ENCODE peak calls at places on chromosomes 7 and 10, in four cellular contexts. One of them, this sample, is unnamed.
A peak's percentile ranks its signal among the peaks of the same experiment; 100 is the strongest.

GRCh38 chr10:71429929-71430328 is 33.2 kb downstream of the CDH23 start:
- DNase-seq in astrocyte of the spinal cord: no peak
- DNase-seq in body of pancreas: no peak
- DNase-seq in upper lobe of right lung: no peak
- DNase-seq in this sample: no peak

GRCh38 chr7:93799750-93800357 is 90.7 kb downstream of the TFPI2 start:
- DNase-seq in astrocyte of the spinal cord: peak; percentile 31
- DNase-seq in body of pancreas: no peak
- DNase-seq in upper lobe of right lung: no peak
- DNase-seq in this sample: no peak

GRCh38 chr10:72108811-72109618 is 20.7 kb upstream of the SPOCK2 start:
- DNase-seq in astrocyte of the spinal cord: no peak
- DNase-seq in body of pancreas: no peak
- DNase-seq in upper lobe of right lung: no peak
- DNase-seq in this sample: no peak

GRCh38 chr7:47034180-47034579 is 547.7 kb downstream of the TNS3 start:
- DNase-seq in astrocyte of the spinal cord: no peak
- DNase-seq in body of pancreas: no peak
- DNase-seq in upper lobe of right lung: no peak
- DNase-seq in this sample: peak; percentile 2

GRCh38 chr10:96124230-96125141 is 5.6 kb upstream of the ZNF518A start:
- DNase-seq in astrocyte of the spinal cord: peak; percentile 31
- DNase-seq in body of pancreas: peak; percentile 74
- DNase-seq in upper lobe of right lung: peak; percentile 76
- DNase-seq in this sample: no peak

GRCh38 chr10:89699581-89700064 is 1.8 kb upstream of the KIF20B start:
- DNase-seq in astrocyte of the spinal cord: no peak
- DNase-seq in body of pancreas: no peak
- DNase-seq in upper lobe of right lung: no peak
- DNase-seq in this sample: no peak

GRCh38 chr10:50326757-50327701 is 75.7 kb upstream of the ASAH2 start:
- DNase-seq in astrocyte of the spinal cord: peak; percentile 81
- DNase-seq in body of pancreas: no peak
- DNase-seq in upper lobe of right lung: no peak
- DNase-seq in this sample: peak; percentile 65

GRCh38 chr10:86461963-86462804 is 59.4 kb downstream of the WAPL start:
- DNase-seq in astrocyte of the spinal cord: no peak
- DNase-seq in body of pancreas: no peak
- DNase-seq in upper lobe of right lung: no peak
- DNase-seq in this sample: no peak

GRCh38 chr10:110764378-110764777 is 107.3 kb upstream of the PDCD4 start:
- DNase-seq in astrocyte of the spinal cord: no peak
- DNase-seq in body of pancreas: no peak
- DNase-seq in upper lobe of right lung: no peak
- DNase-seq in this sample: no peak

GRCh38 chr7:27128034-27128433 is 2.5 kb downstream of the HOXA4 start:
- DNase-seq in astrocyte of the spinal cord: peak; percentile 76
- DNase-seq in body of pancreas: no peak
- DNase-seq in upper lobe of right lung: no peak
- DNase-seq in this sample: no peak

GRCh38 chr7:36639826-36640225 is 84.5 kb downstream of the AOAH start:
- DNase-seq in astrocyte of the spinal cord: no peak
- DNase-seq in body of pancreas: no peak
- DNase-seq in upper lobe of right lung: no peak
- DNase-seq in this sample: no peak

GRCh38 chr7:151139071-151139521 is 28.4 kb downstream of the GBX1 start:
- DNase-seq in astrocyte of the spinal cord: no peak
- DNase-seq in body of pancreas: no peak
- DNase-seq in upper lobe of right lung: peak; percentile 57
- DNase-seq in this sample: no peak

GRCh38 chr7:27196287-27196739 is 3.6 kb downstream of the HOXA13 start:
- DNase-seq in astrocyte of the spinal cord: peak; percentile 74
- DNase-seq in body of pancreas: peak; percentile 86
- DNase-seq in upper lobe of right lung: peak; percentile 87
- DNase-seq in this sample: peak; percentile 76

GRCh38 chr7:194996-195829 is 2.8 kb downstream of the FAM20C start:
- DNase-seq in astrocyte of the spinal cord: no peak
- DNase-seq in body of pancreas: no peak
- DNase-seq in upper lobe of right lung: no peak
- DNase-seq in this sample: no peak

GRCh38 chr7:93392984-93393383 is 160.8 kb downstream of the VPS50 start:
- DNase-seq in astrocyte of the spinal cord: no peak
- DNase-seq in body of pancreas: no peak
- DNase-seq in upper lobe of right lung: no peak
- DNase-seq in this sample: no peak

GRCh38 chr7:109963741-109964140 is 1127.2 kb upstream of the LRRN3 start:
- DNase-seq in astrocyte of the spinal cord: no peak
- DNase-seq in body of pancreas: no peak
- DNase-seq in upper lobe of right lung: no peak
- DNase-seq in this sample: no peak

GRCh38 chr7:84088669-84089278 is 105.8 kb downstream of the SEMA3A start:
- DNase-seq in astrocyte of the spinal cord: peak; percentile 58
- DNase-seq in body of pancreas: no peak
- DNase-seq in upper lobe of right lung: no peak
- DNase-seq in this sample: no peak

GRCh38 chr7:80941206-80941758 is 22.4 kb upstream of the SEMA3C start:
- DNase-seq in astrocyte of the spinal cord: peak; percentile 50
- DNase-seq in body of pancreas: no peak
- DNase-seq in upper lobe of right lung: no peak
- DNase-seq in this sample: peak; percentile 78

GRCh38 chr10:119497243-119497642 is 45.3 kb downstream of the RGS10 start:
- DNase-seq in astrocyte of the spinal cord: no peak
- DNase-seq in body of pancreas: no peak
- DNase-seq in upper lobe of right lung: no peak
- DNase-seq in this sample: no peak

GRCh38 chr10:128062837-128063563 is 63.2 kb downstream of the MKI67 start:
- DNase-seq in astrocyte of the spinal cord: no peak
- DNase-seq in body of pancreas: no peak
- DNase-seq in upper lobe of right lung: peak; percentile 67
- DNase-seq in this sample: no peak

GRCh38 chr10:12854988-12855387 is 146.5 kb downstream of the CCDC3 start:
- DNase-seq in astrocyte of the spinal cord: no peak
- DNase-seq in body of pancreas: no peak
- DNase-seq in upper lobe of right lung: no peak
- DNase-seq in this sample: no peak

GRCh38 chr10:102384053-102384452 is 11.5 kb upstream of the NFKB2 start:
- DNase-seq in astrocyte of the spinal cord: no peak
- DNase-seq in body of pancreas: no peak
- DNase-seq in upper lobe of right lung: no peak
- DNase-seq in this sample: no peak

GRCh38 chr10:60206735-60207134 is 182.9 kb downstream of the ANK3 start:
- DNase-seq in astrocyte of the spinal cord: peak; percentile 17
- DNase-seq in body of pancreas: no peak
- DNase-seq in upper lobe of right lung: no peak
- DNase-seq in this sample: no peak

GRCh38 chr7:132742152-132742551 is 165.9 kb upstream of the PLXNA4 start:
- DNase-seq in astrocyte of the spinal cord: peak; percentile 96
- DNase-seq in body of pancreas: peak; percentile 58
- DNase-seq in upper lobe of right lung: peak; percentile 75
- DNase-seq in this sample: peak; percentile 86

GRCh38 chr7:11702938-11703337 is 129.1 kb downstream of the THSD7A start:
- DNase-seq in astrocyte of the spinal cord: no peak
- DNase-seq in body of pancreas: peak; percentile 5
- DNase-seq in upper lobe of right lung: peak; percentile 50
- DNase-seq in this sample: no peak

GRCh38 chr7:137888254-137888653 is 41.5 kb upstream of the DGKI start:
- DNase-seq in astrocyte of the spinal cord: no peak
- DNase-seq in body of pancreas: no peak
- DNase-seq in upper lobe of right lung: no peak
- DNase-seq in this sample: no peak

GRCh38 chr10:87817291-87817872 is 644 bp downstream of the ATAD1 start:
- DNase-seq in astrocyte of the spinal cord: peak; percentile 7
- DNase-seq in body of pancreas: no peak
- DNase-seq in upper lobe of right lung: no peak
- DNase-seq in this sample: no peak

GRCh38 chr10:21336476-21337170 is 188.9 kb downstream of the SKIDA1 start:
- DNase-seq in astrocyte of the spinal cord: peak; percentile 93
- DNase-seq in body of pancreas: peak; percentile 35
- DNase-seq in upper lobe of right lung: no peak
- DNase-seq in this sample: peak; percentile 92

GRCh38 chr10:96833220-96834001 is 1.3 kb downstream of the LCOR start:
- DNase-seq in astrocyte of the spinal cord: peak; percentile 35
- DNase-seq in body of pancreas: peak; percentile 15
- DNase-seq in upper lobe of right lung: no peak
- DNase-seq in this sample: no peak

GRCh38 chr10:67788028-67788886 is 49.7 kb downstream of the DNAJC12 start:
- DNase-seq in astrocyte of the spinal cord: no peak
- DNase-seq in body of pancreas: peak; percentile 80
- DNase-seq in upper lobe of right lung: peak; percentile 80
- DNase-seq in this sample: no peak

GRCh38 chr7:144057954-144058353 is 9.2 kb downstream of the OR2A5 start:
- DNase-seq in astrocyte of the spinal cord: peak; percentile 35
- DNase-seq in body of pancreas: no peak
- DNase-seq in upper lobe of right lung: no peak
- DNase-seq in this sample: peak; percentile 31

GRCh38 chr7:74057216-74057925 is 26.2 kb upstream of the LIMK1 start:
- DNase-seq in astrocyte of the spinal cord: no peak
- DNase-seq in body of pancreas: no peak
- DNase-seq in upper lobe of right lung: peak; percentile 52
- DNase-seq in this sample: no peak

GRCh38 chr10:24762966-24763623 is 39.4 kb upstream of the ARHGAP21 start:
- DNase-seq in astrocyte of the spinal cord: peak; percentile 38
- DNase-seq in body of pancreas: no peak
- DNase-seq in upper lobe of right lung: no peak
- DNase-seq in this sample: peak; percentile 17

GRCh38 chr7:123041085-123041484 is 45.6 kb upstream of the TAS2R16 start:
- DNase-seq in astrocyte of the spinal cord: peak; percentile 84
- DNase-seq in body of pancreas: no peak
- DNase-seq in upper lobe of right lung: no peak
- DNase-seq in this sample: no peak

GRCh38 chr7:75626954-75627353 is 111.8 kb downstream of the HIP1 start:
- DNase-seq in astrocyte of the spinal cord: no peak
- DNase-seq in body of pancreas: no peak
- DNase-seq in upper lobe of right lung: no peak
- DNase-seq in this sample: no peak
- TF ChIP-seq CTCF in astrocyte of the spinal cord: no peak
- TF ChIP-seq CTCF in body of pancreas: no peak
- TF ChIP-seq CTCF in upper lobe of right lung: no peak
- TF ChIP-seq CTCF in this sample: no peak

GRCh38 chr7:70953388-70953787 is 178.6 kb upstream of the GALNT17 start:
- DNase-seq in astrocyte of the spinal cord: no peak
- DNase-seq in body of pancreas: no peak
- DNase-seq in upper lobe of right lung: no peak
- DNase-seq in this sample: no peak

GRCh38 chr7:70951271-70951962 is 180.5 kb upstream of the GALNT17 start:
- DNase-seq in astrocyte of the spinal cord: no peak
- DNase-seq in body of pancreas: no peak
- DNase-seq in upper lobe of right lung: no peak
- DNase-seq in this sample: no peak

GRCh38 chr7:70947181-70947580 is 184.8 kb upstream of the GALNT17 start:
- DNase-seq in astrocyte of the spinal cord: no peak
- DNase-seq in body of pancreas: no peak
- DNase-seq in upper lobe of right lung: no peak
- DNase-seq in this sample: no peak

GRCh38 chr7:70952311-70952710 is 179.6 kb upstream of the GALNT17 start:
- DNase-seq in astrocyte of the spinal cord: no peak
- DNase-seq in body of pancreas: no peak
- DNase-seq in upper lobe of right lung: no peak
- DNase-seq in this sample: no peak

DNA sequence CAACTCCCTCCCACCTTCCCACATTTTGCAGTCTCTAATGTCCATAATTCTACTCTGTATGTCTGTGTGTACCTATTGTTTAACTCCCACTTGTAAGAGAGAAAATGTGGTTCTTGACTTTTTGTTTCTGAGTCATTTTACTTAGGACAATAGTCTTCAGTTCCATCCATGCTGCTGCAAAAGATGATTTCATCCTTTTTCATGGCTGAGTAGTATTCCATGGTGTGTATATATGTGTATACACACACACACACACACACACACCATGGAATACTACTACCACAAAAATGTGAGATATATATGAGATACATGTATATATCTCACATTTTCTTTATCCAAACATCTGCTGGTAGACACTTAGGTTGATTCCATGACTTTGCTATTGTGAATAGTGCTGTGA is 182.1 kb upstream of the GALNT17 start:
- DNase-seq in astrocyte of the spinal cord: no peak
- DNase-seq in body of pancreas: no peak
- DNase-seq in upper lobe of right lung: no peak
- DNase-seq in this sample: no peak
- TF ChIP-seq CTCF in astrocyte of the spinal cord: no peak
- TF ChIP-seq CTCF in body of pancreas: no peak
- TF ChIP-seq CTCF in upper lobe of right lung: no peak
- TF ChIP-seq CTCF in this sample: no peak

GRCh38 chr7:149834601-149835000 is 3.6 kb upstream of the ZNF862 start:
- DNase-seq in astrocyte of the spinal cord: no peak
- DNase-seq in body of pancreas: no peak
- DNase-seq in upper lobe of right lung: no peak
- DNase-seq in this sample: no peak

GRCh38 chr7:149831730-149832219 is 6.4 kb upstream of the ZNF862 start:
- DNase-seq in astrocyte of the spinal cord: no peak
- DNase-seq in body of pancreas: no peak
- DNase-seq in upper lobe of right lung: peak; percentile 32
- DNase-seq in this sample: no peak

GRCh38 chr7:149833495-149834130 is 4.6 kb upstream of the ZNF862 start:
- DNase-seq in astrocyte of the spinal cord: no peak
- DNase-seq in body of pancreas: no peak
- DNase-seq in upper lobe of right lung: no peak
- DNase-seq in this sample: no peak

GRCh38 chr7:149830997-149831729 is 7.0 kb upstream of the ZNF862 start:
- DNase-seq in astrocyte of the spinal cord: no peak
- DNase-seq in body of pancreas: no peak
- DNase-seq in upper lobe of right lung: peak; percentile 46
- DNase-seq in this sample: no peak

DNA sequence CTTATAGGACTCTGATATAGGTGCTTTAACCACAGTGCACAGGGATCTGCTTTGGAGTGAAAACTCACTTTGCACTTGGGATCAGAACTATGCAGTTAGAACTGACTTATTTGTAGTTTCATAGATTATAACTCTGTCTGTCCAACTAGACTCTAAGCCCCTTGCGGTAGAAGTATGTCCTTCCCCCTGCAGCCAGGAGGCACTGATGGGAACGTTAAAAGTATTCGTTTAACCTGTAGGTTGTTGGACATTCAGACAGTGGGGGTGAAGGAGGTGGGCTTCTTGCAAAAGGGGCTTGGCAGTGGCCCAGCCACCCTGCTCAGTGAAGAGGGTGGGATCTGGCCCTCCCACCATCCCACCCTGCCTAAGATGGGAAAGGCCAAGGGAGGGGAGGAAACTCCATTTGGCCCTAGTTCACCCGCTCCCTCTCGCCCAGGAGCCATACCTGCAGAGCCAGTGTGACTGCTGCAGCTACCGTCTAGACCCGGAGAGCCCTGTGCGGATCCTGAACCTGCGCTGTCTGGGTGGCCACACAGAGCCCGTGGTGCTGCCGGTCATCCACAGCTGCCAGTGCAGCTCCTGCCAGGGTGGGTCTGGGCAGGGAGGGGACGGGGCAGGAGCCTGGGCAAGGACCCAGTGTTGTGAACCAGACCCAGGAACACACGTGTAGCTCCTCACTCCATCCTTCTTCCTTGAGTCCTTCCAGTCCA is 5.7 kb upstream of the ZNF862 start:
- DNase-seq in astrocyte of the spinal cord: no peak
- DNase-seq in body of pancreas: no peak
- DNase-seq in upper lobe of right lung: peak; percentile 37
- DNase-seq in this sample: no peak
- TF ChIP-seq CTCF in astrocyte of the spinal cord: no peak
- TF ChIP-seq CTCF in body of pancreas: no peak
- TF ChIP-seq CTCF in upper lobe of right lung: no peak
- TF ChIP-seq CTCF in this sample: no peak

GRCh38 chr10:79068562-79069324 is at the start of gene ZMIZ1:
- DNase-seq in astrocyte of the spinal cord: peak; percentile 92
- DNase-seq in body of pancreas: peak; percentile 94
- DNase-seq in upper lobe of right lung: peak; percentile 93
- DNase-seq in this sample: peak; percentile 94
- TF ChIP-seq CTCF in astrocyte of the spinal cord: peak; percentile 28
- TF ChIP-seq CTCF in body of pancreas: no peak
- TF ChIP-seq CTCF in upper lobe of right lung: peak; percentile 20
- TF ChIP-seq CTCF in this sample: peak; percentile 23